ENCODE peak calls at places on chromosomes 7 and 10, in eight cellular contexts. Y, M, K, C, H, Z, D and L are unnamed samples.

GRCh38 chr7:12373580-12374263 is 29.9 kb downstream of the VWDE start:
- DNase-seq in K (peak), H (no peak), C (no peak), D (no peak), M (no peak), Z (no peak), Y (no peak), L (no peak)

GRCh38 chr7:4712371-4713182 is 30.5 kb downstream of the FOXK1 start:
- DNase-seq in C (no peak), D (peak), Z (no peak), Y (no peak), K (peak), M (no peak), H (no peak), L (no peak)

GRCh38 chr10:21754410-21755011 is 220.5 kb downstream of the MLLT10 start:
- DNase-seq in M (no peak), Z (no peak), D (no peak), H (no peak), C (no peak), Y (no peak), K (no peak), L (no peak)

GRCh38 chr10:102111276-102111675 is 8.9 kb downstream of the LDB1 start:
- DNase-seq in Y (no peak), M (no peak), H (no peak), D (no peak), K (no peak), Z (no peak), C (no peak), L (no peak)

GRCh38 chr10:124677291-124677690 is 66.9 kb downstream of the FAM53B start:
- DNase-seq in Y (no peak), M (no peak), Z (no peak), K (no peak), H (no peak), C (no peak), D (no peak), L (no peak)

GRCh38 chr7:4138866-4139265 is 543.2 kb upstream of the FOXK1 start:
- DNase-seq in K (no peak), D (no peak), M (no peak), Z (no peak), C (no peak), H (no peak), Y (no peak), L (no peak)

GRCh38 chr7:117008849-117009531 is 55.7 kb downstream of the ST7 start:
- DNase-seq in Z (no peak), H (no peak), C (no peak), K (peak), D (no peak), Y (no peak), M (peak), L (no peak)

GRCh38 chr7:69683002-69683401 is 84.7 kb downstream of the AUTS2 start:
- DNase-seq in M (no peak), K (no peak), D (no peak), Z (no peak), H (no peak), Y (no peak), C (no peak), L (peak)

GRCh38 chr10:14507156-14507555 is 176.4 kb upstream of the FRMD4A start:
- DNase-seq in H (no peak), Z (no peak), C (no peak), K (no peak), M (peak), D (peak), Y (peak), L (no peak)

GRCh38 chr7:155667241-155667849 is 22.9 kb downstream of the RBM33 start:
- DNase-seq in M (no peak), C (no peak), Y (no peak), K (no peak), H (no peak), D (no peak), Z (no peak), L (no peak)

GRCh38 chr7:33745934-33746333 is 159.4 kb upstream of the BMPER start:
- DNase-seq in Y (no peak), M (no peak), K (no peak), D (no peak), Z (no peak), H (no peak), C (no peak), L (no peak)

GRCh38 chr7:71184609-71185008 is 52.7 kb downstream of the GALNT17 start:
- DNase-seq in C (no peak), Z (no peak), D (no peak), H (no peak), M (no peak), Y (no peak), K (no peak), L (no peak)

GRCh38 chr10:100744980-100745881 is at the start of gene PAX2:
- DNase-seq in Z (no peak), K (no peak), H (no peak), Y (no peak), M (no peak), C (no peak), D (no peak), L (no peak)

GRCh38 chr7:74453321-74454011 is at the start of gene GTF2IRD1:
- DNase-seq in M (no peak), Y (peak), H (peak), D (peak), Z (peak), K (peak), C (peak), L (peak)

GRCh38 chr10:25912796-25913195 is 21.2 kb upstream of the MYO3A start:
- DNase-seq in H (no peak), Z (no peak), K (no peak), C (no peak), M (no peak), Y (no peak), D (no peak), L (peak)

GRCh38 chr7:140972876-140973829 is 41.6 kb downstream of the MRPS33 start:
- DNase-seq in C (no peak), M (no peak), H (no peak), Y (no peak), D (no peak), Z (no peak), K (peak), L (no peak)

GRCh38 chr7:44977956-44978355 is 859 bp downstream of the MYO1G start:
- DNase-seq in H (no peak), Z (no peak), D (no peak), M (peak), C (no peak), K (no peak), Y (no peak), L (no peak)

GRCh38 chr10:5147255-5147980 is 37.5 kb downstream of the AKR1C8 start:
- DNase-seq in Z (no peak), Y (no peak), M (no peak), K (peak), H (no peak), D (no peak), C (no peak), L (no peak)

GRCh38 chr10:50929670-50930069 is 44.2 kb upstream of the A1CF start:
- DNase-seq in Z (no peak), C (no peak), H (no peak), M (no peak), Y (no peak), D (no peak), K (no peak), L (peak)

GRCh38 chr7:1532456-1533254 is 2.2 kb downstream of the MAFK start:
- DNase-seq in C (peak), M (peak), H (peak), D (no peak), Y (peak), Z (no peak), K (peak), L (no peak)

GRCh38 chr7:124667312-124667711 is 98.3 kb downstream of the GPR37 start:
- DNase-seq in H (no peak), D (no peak), C (no peak), K (peak), M (no peak), Z (no peak), Y (no peak), L (no peak)

GRCh38 chr7:7641129-7641663 is 644 bp downstream of the UMAD1 start:
- DNase-seq in Z (peak), K (no peak), Y (peak), C (no peak), H (no peak), M (no peak), D (no peak), L (peak)

GRCh38 chr7:107652642-107653041 is 8.0 kb upstream of the SLC26A4 start:
- DNase-seq in H (no peak), Z (no peak), K (peak), D (no peak), C (no peak), Y (no peak), M (no peak), L (no peak)

GRCh38 chr7:55484241-55484640 is 88.1 kb downstream of the VOPP1 start:
- DNase-seq in K (no peak), M (no peak), Y (no peak), C (no peak), Z (no peak), H (no peak), D (no peak), L (no peak)

GRCh38 chr7:70779321-70779720 is 352.6 kb upstream of the GALNT17 start:
- DNase-seq in Y (peak), M (peak), D (no peak), Z (no peak), C (no peak), K (no peak), H (no peak), L (no peak)

GRCh38 chr10:36494386-36494785 is 631.0 kb upstream of the ANKRD30A start:
- DNase-seq in D (no peak), Y (no peak), K (peak), H (peak), C (no peak), M (no peak), Z (no peak), L (no peak)

GRCh38 chr7:44286182-44286617 is 39.2 kb downstream of the CAMK2B start:
- DNase-seq in H (no peak), Y (no peak), K (no peak), D (no peak), C (peak), M (no peak), Z (no peak), L (no peak)

GRCh38 chr7:55366461-55367138 is 1.5 kb downstream of the LANCL2 start:
- DNase-seq in C (no peak), H (no peak), M (peak), Z (peak), D (no peak), K (no peak), Y (peak), L (no peak)

GRCh38 chr10:36538945-36539586 is 586.3 kb upstream of the ANKRD30A start:
- DNase-seq in C (no peak), K (peak), H (no peak), D (peak), Y (no peak), Z (peak), M (no peak), L (no peak)

GRCh38 chr10:31147220-31147608 is 115.5 kb upstream of the ZNF438 start:
- DNase-seq in M (no peak), Z (no peak), K (peak), C (no peak), D (peak), Y (no peak), H (no peak), L (no peak)

GRCh38 chr7:139774376-139774775 is 3.4 kb downstream of the HIPK2 start:
- DNase-seq in H (no peak), M (peak), C (no peak), Z (no peak), D (no peak), K (peak), Y (no peak), L (no peak)